ENCODE peak calls at places on chromosomes 16 and 17, in six cellular contexts. R, S, V, T, C and N are unnamed samples. For H3K36me3, the result is how much of the 10 kb centered on the place peaks cover.

GRCh38 chr17:45326566-45326965 is 9.7 kb upstream of the MAP3K14 start:
- DNase-seq in R (no peak), S (peak), V (peak), T (no peak), C (no peak), N (peak)

GRCh38 chr17:81144423-81144781 is 20.9 kb upstream of the PVALEF start:
- DNase-seq in R (no peak), S (no peak), V (no peak), T (peak), C (no peak), N (no peak)

GRCh38 chr16:50448522-50448921 is 79.7 kb upstream of the BRD7 start:
- DNase-seq in R (no peak), S (no peak), V (peak), T (no peak), C (no peak), N (peak)

GRCh38 chr16:88464447-88465318 is 11.6 kb downstream of the ZFPM1 start:
- DNase-seq in R (no peak), S (no peak), V (no peak), T (no peak), C (no peak), N (no peak)

GRCh38 chr17:956905-957304 is 22.7 kb downstream of the NXN start:
- DNase-seq in R (no peak), S (no peak), V (peak), T (no peak), C (no peak), N (no peak)

GRCh38 chr16:31114468-31114867 is 3.0 kb upstream of the KAT8 start:
- DNase-seq in R (no peak), S (no peak), V (no peak), T (no peak), C (no peak), N (no peak)

GRCh38 chr16:1380195-1380594 is 28.5 kb downstream of the GNPTG start:
- DNase-seq in R (no peak), S (no peak), V (peak), T (no peak), C (no peak), N (no peak)

GRCh38 chr17:67435122-67435521 is 58.0 kb downstream of the PITPNC1 start:
- DNase-seq in R (no peak), S (no peak), V (no peak), T (peak), C (no peak), N (no peak)

GRCh38 chr16:78925071-78925714 is 675.3 kb downstream of the MAF start:
- DNase-seq in R (peak), S (peak), V (peak), T (no peak), C (peak), N (peak)

GRCh38 chr17:81002409-81003361 is 11.0 kb downstream of the CHMP6 start:
- DNase-seq in R (peak), S (peak), V (no peak), T (no peak), C (peak), N (no peak)

GRCh38 chr17:81340606-81341346 is 45.7 kb upstream of the SLC38A10 start:
- DNase-seq in R (no peak), S (no peak), V (peak), T (no peak), C (peak), N (no peak)

DNA sequence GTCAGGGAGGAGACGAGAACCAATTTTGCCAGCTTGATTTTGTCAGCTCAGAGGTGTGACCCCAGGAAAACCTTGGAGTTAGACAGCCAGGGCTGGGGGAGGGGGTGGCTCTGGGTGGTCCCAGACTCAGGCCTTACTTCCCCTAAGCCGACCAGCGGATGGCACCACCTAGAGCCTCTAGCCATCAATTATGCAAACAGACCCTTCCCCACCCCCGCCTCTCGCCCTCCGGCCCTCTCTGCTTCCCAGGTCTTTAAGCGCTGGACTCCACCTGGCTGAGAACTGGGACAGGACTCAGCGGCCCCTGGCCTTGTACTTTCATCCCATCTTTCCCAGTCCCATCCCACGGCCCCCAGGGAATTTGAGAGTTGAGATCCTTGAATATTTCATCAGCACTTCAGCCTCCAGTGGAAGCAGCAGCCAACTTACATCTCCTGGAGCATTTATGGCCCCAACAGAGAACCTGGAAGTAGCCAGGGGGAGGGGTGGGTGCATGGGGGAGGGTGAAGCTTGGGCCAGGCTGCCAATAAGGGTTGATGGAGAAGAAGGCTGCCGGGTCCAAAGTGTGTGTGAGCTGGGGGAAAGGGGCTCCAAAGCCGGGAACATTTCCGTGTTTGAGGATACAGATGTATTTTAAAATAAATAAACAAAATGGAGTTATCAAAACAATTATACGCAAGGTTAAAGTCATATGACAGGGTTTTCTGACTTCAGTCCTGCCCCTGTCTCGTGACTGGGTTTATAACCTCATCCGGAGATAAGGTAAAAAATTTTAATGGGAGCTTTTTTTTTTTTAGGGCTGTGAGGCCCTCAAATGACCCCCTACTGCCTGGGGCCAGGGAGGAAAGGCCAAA is 7.5 kb upstream of the JUP start:
- DNase-seq in R (no peak), S (no peak), V (peak), T (no peak), C (no peak), N (no peak)
- H3K4me3 ChIP-seq in R (peak), S (no peak), V (peak), T (no peak), C (no peak), N (no peak)

DNA sequence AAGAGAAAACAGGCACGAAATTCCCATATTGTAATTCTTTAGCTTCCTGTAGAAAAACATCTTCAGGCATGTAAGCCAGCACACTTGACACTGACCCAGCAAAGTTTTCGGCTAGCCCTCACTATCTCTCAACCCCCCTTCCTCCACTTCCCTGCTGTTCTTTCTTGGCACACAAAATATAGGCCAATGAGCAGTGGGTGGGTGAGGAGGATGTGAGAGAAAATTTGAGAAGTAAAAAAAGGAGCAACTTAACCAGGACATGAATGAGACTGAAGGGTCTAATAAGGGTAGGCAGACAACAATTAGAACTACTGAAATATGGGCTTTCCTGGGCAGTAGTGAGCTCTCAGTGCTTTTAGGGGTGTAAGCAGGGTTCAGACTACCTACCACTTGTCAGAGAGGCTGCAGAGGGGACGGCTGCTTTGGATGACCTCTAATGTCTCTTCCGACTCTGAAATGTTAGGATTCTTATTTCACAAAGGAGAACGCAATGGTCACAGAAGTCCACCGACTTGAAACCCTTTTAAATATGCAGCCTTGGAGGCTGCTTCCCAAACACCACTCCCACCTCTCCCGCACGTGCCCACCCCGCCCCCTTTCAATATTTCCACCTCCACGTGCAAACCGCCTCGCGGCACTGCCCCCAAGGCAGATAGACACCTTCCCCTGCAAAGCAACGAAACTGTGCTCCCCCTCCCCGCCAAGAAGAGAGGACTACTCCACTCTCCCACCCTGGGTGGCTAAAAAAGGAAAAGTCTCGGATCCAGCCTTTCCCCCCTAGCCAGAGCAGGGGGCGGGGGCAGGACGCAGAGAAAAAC is 884 bp downstream of the MBTD1 start:
- DNase-seq in R (peak), S (no peak), V (peak), T (no peak), C (peak), N (peak)
- H3K27ac ChIP-seq in R (peak), S (peak), V (peak), T (peak), C (peak), N (peak)

GRCh38 chr17:50386451-50386994 is 10.8 kb downstream of the LRRC59 start:
- DNase-seq in R (no peak), S (no peak), V (no peak), T (no peak), C (no peak), N (no peak)
- H3K36me3 ChIP-seq in R (under half), S (half or more), V (half or more), T (half or more), C (half or more), N (half or more)

GRCh38 chr16:86565181-86565631 is 1.4 kb upstream of the FOXC2 start:
- DNase-seq in R (no peak), S (no peak), V (no peak), T (no peak), C (no peak), N (no peak)

GRCh38 chr16:86566966-86567700 is 504 bp downstream of the FOXC2 start:
- DNase-seq in R (no peak), S (no peak), V (peak), T (no peak), C (peak), N (no peak)

GRCh38 chr16:86567701-86568571 is 1.3 kb downstream of the FOXC2 start:
- DNase-seq in R (no peak), S (no peak), V (peak), T (no peak), C (peak), N (no peak)

GRCh38 chr16:86565644-86566511 is 751 bp upstream of the FOXC2 start:
- DNase-seq in R (no peak), S (no peak), V (peak), T (no peak), C (no peak), N (no peak)

GRCh38 chr16:86566601-86566965 is at the start of gene FOXC2:
- DNase-seq in R (peak), S (peak), V (peak), T (peak), C (peak), N (no peak)
- H3K4me3 ChIP-seq in R (peak), S (peak), V (peak), T (no peak), C (peak), N (no peak)

GRCh38 chr17:44220211-44221071 is 966 bp upstream of the UBTF start:
- DNase-seq in R (peak), S (peak), V (peak), T (peak), C (peak), N (peak)
- H3K27ac ChIP-seq in R (peak), S (peak), V (peak), T (peak), C (peak), N (peak)

DNA sequence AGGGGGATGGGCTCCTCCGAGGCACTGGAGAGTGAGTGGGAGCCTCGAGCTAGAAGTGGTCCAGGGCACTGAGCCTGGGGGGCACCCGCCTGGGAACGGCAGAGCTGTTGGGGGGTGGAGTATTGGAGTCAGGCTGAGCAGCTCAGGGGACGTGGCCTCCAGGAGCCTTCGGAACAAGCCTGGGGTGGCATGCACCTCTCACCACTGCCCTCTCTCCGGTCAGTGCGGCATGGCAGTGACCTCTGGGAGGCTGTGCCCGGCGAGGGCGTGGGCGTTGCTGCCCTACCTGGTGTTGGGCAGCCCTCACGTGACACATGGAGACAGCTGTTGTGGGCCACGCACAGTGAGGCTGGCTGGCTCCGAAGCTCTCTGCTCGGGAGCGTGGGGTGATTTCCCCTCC is 13.9 kb downstream of the PRSS27 start:
- DNase-seq in R (no peak), S (no peak), V (no peak), T (no peak), C (no peak), N (no peak)
- H3K36me3 ChIP-seq in R (under half), S (half or more), V (under half), T (under half), C (under half), N (under half)